ENCODE peak calls at places on chromosomes 3 and 15, in four cellular contexts. L is EL, W is H7, X is hepatocyte. U is an unnamed sample.

GRCh38 chr3:20258371-20258770 is 72.4 kb upstream of the SGO1 start:
- DNase-seq in L (peak; percentile 25), W (no peak), X (no peak), U (peak; percentile 55)

GRCh38 chr3:181176610-181177009 is 187.1 kb upstream of the DNAJC19 start:
- DNase-seq in L (peak; percentile 14), W (peak; percentile 28), X (peak; percentile 77), U (peak; percentile 39)

GRCh38 chr3:143002083-143002712 is 828 bp downstream of the U2SURP start:
- DNase-seq in L (peak; percentile 36), W (peak; percentile 43), X (peak; percentile 31), U (peak; percentile 59)

GRCh38 chr3:95333826-95334225 is 1271.0 kb downstream of the NSUN3 start:
- DNase-seq in L (no peak), W (no peak), X (no peak), U (peak; percentile 20)

GRCh38 chr3:22922317-22922716 is 280.8 kb upstream of the UBE2E2 start:
- DNase-seq in L (peak; percentile 11), W (peak; percentile 7), X (no peak), U (peak; percentile 6)

GRCh38 chr15:70791248-70791647 is 27.9 kb upstream of the UACA start:
- DNase-seq in L (no peak), W (no peak), X (no peak), U (no peak)

GRCh38 chr3:184155644-184156521 is 706 bp downstream of the DVL3 start:
- DNase-seq in L (peak; percentile 42), W (peak; percentile 80), X (peak; percentile 52), U (peak; percentile 50)

GRCh38 chr15:85792872-85793621 is 1.7 kb downstream of the KLHL25 start:
- DNase-seq in L (peak; percentile 36), W (peak; percentile 38), X (no peak), U (peak; percentile 38)

GRCh38 chr15:39409876-39410505 is 170.9 kb upstream of the THBS1 start:
- DNase-seq in L (no peak), W (no peak), X (no peak), U (no peak)

GRCh38 chr15:64213646-64214045 is 50.8 kb upstream of the PPIB start:
- DNase-seq in L (no peak), W (no peak), X (no peak), U (peak; percentile 28)

GRCh38 chr3:151909720-151910405 is 36.4 kb downstream of the SUCNR1 start:
- DNase-seq in L (peak; percentile 54), W (no peak), X (no peak), U (peak; percentile 69)

GRCh38 chr3:16961621-16962205 is 77.0 kb downstream of the PLCL2 start:
- DNase-seq in L (no peak), W (peak; percentile 21), X (no peak), U (no peak)

GRCh38 chr15:67915374-67916050 is 75.7 kb upstream of the RNU6-1 start:
- DNase-seq in L (no peak), W (no peak), X (peak; percentile 87), U (peak; percentile 43)

GRCh38 chr15:75775296-75776074 is 62.8 kb upstream of the CSPG4 start:
- DNase-seq in L (peak; percentile 13), W (peak; percentile 84), X (no peak), U (peak; percentile 21)

GRCh38 chr3:184439096-184439495 is 59.2 kb downstream of the CHRD start:
- DNase-seq in L (no peak), W (no peak), X (no peak), U (no peak)

GRCh38 chr3:53464424-53464823 is 30.0 kb upstream of the CACNA1D start:
- DNase-seq in L (no peak), W (no peak), X (peak; percentile 21), U (peak; percentile 18)

GRCh38 chr3:38960042-38960622 is 91.6 kb downstream of the SCN11A start:
- DNase-seq in L (no peak), W (no peak), X (peak; percentile 19), U (no peak)

GRCh38 chr15:101113114-101114005 is 138.5 kb downstream of the CHSY1 start:
- DNase-seq in L (no peak), W (peak; percentile 36), X (no peak), U (no peak)

GRCh38 chr3:149018247-149018646 is 26.9 kb downstream of the GYG1 start:
- DNase-seq in L (peak; percentile 57), W (no peak), X (no peak), U (no peak)

GRCh38 chr15:82810061-82810862 is 834 bp downstream of the WHAMM start:
- DNase-seq in L (peak; percentile 72), W (peak; percentile 72), X (peak; percentile 82), U (peak; percentile 57)

GRCh38 chr3:40229411-40229810 is 80.1 kb upstream of the EIF1B start:
- DNase-seq in L (no peak), W (no peak), X (no peak), U (no peak)

GRCh38 chr3:57961177-57961827 is 46.9 kb upstream of the FLNB start:
- DNase-seq in L (no peak), W (no peak), X (no peak), U (no peak)

GRCh38 chr15:68224546-68225250 is 4.8 kb downstream of the CLN6 start:
- DNase-seq in L (no peak), W (no peak), X (no peak), U (no peak)

GRCh38 chr15:41936649-41937567 is 35.4 kb downstream of the EHD4 start:
- DNase-seq in L (no peak), W (no peak), X (no peak), U (no peak)

GRCh38 chr15:31207246-31207645 is 105.7 kb upstream of the TRPM1 start:
- DNase-seq in L (no peak), W (no peak), X (no peak), U (no peak)

GRCh38 chr3:171066216-171066615 is 39.7 kb upstream of the SLC2A2 start:
- DNase-seq in L (no peak), W (no peak), X (no peak), U (peak; percentile 63)

U was measured in M059J.